ENCODE peak calls at places on chromosome X, in six cellular contexts. O, J, D, R, I and M are unnamed samples.
A peak's percentile ranks its signal among the peaks of the same experiment; 100 is the strongest.

GRCh38 chrX:113421432-113421831 is 580.8 kb upstream of the AMOT start:
- DNase-seq in I (no peak), O (no peak), R (no peak), J (no peak), D (no peak), M (peak; percentile 3)

GRCh38 chrX:1403228-1403627 is 11.3 kb upstream of the SLC25A6 start:
- DNase-seq in R (no peak), D (no peak), J (no peak), I (peak; percentile 67), O (no peak), M (no peak)

GRCh38 chrX:133670394-133670793 is 255.1 kb upstream of the GPC4 start:
- DNase-seq in I (no peak), R (peak; percentile 72), O (no peak), D (peak; percentile 50), J (peak; percentile 43), M (peak; percentile 71)

GRCh38 chrX:13515181-13515930 is 54.0 kb upstream of the EGFL6 start:
- DNase-seq in J (no peak), O (no peak), R (no peak), I (no peak), D (no peak), M (peak; percentile 32)

GRCh38 chrX:153777261-153778090 is 3.4 kb upstream of the SRPK3 start:
- DNase-seq in R (peak; percentile 91), J (no peak), I (peak; percentile 21), D (no peak), O (no peak), M (no peak)

GRCh38 chrX:153353416-153353815 is 19.5 kb downstream of the ZNF275 start:
- DNase-seq in I (no peak), R (no peak), D (no peak), O (no peak), J (no peak), M (no peak)

GRCh38 chrX:115559672-115560071 is 1.3 kb upstream of the PLS3 start:
- DNase-seq in I (no peak), J (no peak), O (no peak), R (no peak), D (peak; percentile 7), M (peak; percentile 27)

GRCh38 chrX:68936608-68937007 is 107.8 kb downstream of the EFNB1 start:
- DNase-seq in R (peak; percentile 93), I (no peak), O (no peak), J (peak; percentile 90), D (no peak), M (peak; percentile 82)

GRCh38 chrX:42414057-42414456 is 363.9 kb downstream of the PPP1R2C start:
- DNase-seq in R (peak; percentile 10), I (no peak), J (no peak), D (no peak), O (no peak), M (no peak)

GRCh38 chrX:22559506-22559905 is 286.8 kb downstream of the CBLL2 start:
- DNase-seq in R (no peak), O (no peak), J (no peak), I (no peak), D (no peak), M (peak; percentile 51)

GRCh38 chrX:85381602-85382001 is 2.1 kb upstream of the POF1B start:
- DNase-seq in D (no peak), I (no peak), J (no peak), O (no peak), R (no peak), M (no peak)

GRCh38 chrX:30941898-30942297 is 52.8 kb upstream of the TAB3 start:
- DNase-seq in O (no peak), D (no peak), J (no peak), R (no peak), I (no peak), M (no peak)

GRCh38 chrX:43958529-43958928 is 14.7 kb downstream of the NDP start:
- DNase-seq in R (peak; percentile 83), I (no peak), O (peak; percentile 43), D (peak; percentile 11), J (peak; percentile 86), M (peak; percentile 92)

GRCh38 chrX:107541244-107541643 is 87.1 kb upstream of the PRPS1 start:
- DNase-seq in R (no peak), D (no peak), J (peak; percentile 2), O (no peak), I (no peak), M (no peak)

GRCh38 chrX:54447461-54447860 is 7.3 kb downstream of the TSR2 start:
- DNase-seq in J (peak; percentile 15), R (peak; percentile 69), D (no peak), I (no peak), O (no peak), M (peak; percentile 4)

GRCh38 chrX:132433001-132433400 is 55.8 kb downstream of the MBNL3 start:
- DNase-seq in I (no peak), J (no peak), D (no peak), R (no peak), O (no peak), M (no peak)

GRCh38 chrX:43882294-43882681 is at the start of gene MAOB:
- DNase-seq in O (no peak), D (no peak), R (no peak), I (peak; percentile 67), J (no peak), M (no peak)

GRCh38 chrX:18664947-18665346 is 7.0 kb downstream of the RS1 start:
- DNase-seq in I (no peak), D (no peak), O (no peak), J (no peak), R (no peak), M (no peak)
- TF ChIP-seq CTCF in I (no peak), D (no peak), O (no peak), J (no peak), R (no peak), M (no peak)

DNA sequence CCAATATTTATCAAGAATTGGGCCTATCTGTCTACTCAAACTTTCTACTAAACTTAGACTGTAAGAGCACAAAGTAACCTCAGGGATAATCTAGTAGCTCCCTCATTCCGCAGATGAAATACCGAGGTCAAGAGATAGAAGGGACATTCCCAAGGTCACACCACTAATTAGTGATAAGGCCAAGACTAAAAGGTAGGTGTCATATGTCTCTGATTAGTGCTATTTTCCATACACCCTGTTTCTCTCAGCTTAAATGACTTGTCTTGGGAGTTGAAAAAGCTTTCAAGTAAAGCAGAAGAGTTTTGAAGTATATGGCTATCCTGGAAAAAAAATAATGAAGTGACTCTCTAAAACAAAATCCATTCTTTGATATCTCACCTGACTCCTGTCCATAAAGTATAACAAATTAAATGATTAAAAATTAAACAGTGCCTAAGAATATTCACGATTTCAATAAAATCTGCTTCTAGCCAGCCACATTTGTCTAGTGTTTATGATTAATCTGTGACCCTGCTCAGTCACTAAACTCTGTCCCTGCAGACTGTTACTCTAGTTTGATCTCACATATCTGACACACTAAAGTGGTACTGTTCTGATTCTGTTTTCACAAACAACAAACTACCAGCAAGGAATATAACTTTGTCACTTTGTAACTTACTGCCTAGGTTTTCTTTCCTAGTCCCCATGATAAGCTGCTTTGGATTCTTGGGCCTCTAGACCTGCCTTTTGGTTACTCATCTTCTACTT is 10.3 kb downstream of the GPR174 start:
- DNase-seq in O (no peak), D (no peak), R (no peak), I (no peak), J (no peak), M (no peak)
- H3K4me3 ChIP-seq in O (no peak overlapping the region), D (no peak overlapping the region), R (no peak overlapping the region), I (no peak overlapping the region), J (no peak overlapping the region), M (no peak overlapping the region)

GRCh38 chrX:124127496-124127895 is 166.0 kb downstream of the STAG2 start:
- DNase-seq in I (no peak), J (no peak), O (no peak), D (no peak), R (peak; percentile 47), M (no peak)
- TF ChIP-seq CTCF in I (no peak), J (no peak), O (no peak), D (no peak), R (no peak), M (no peak)

GRCh38 chrX:4268676-4269075 is 555.2 kb upstream of the PRKX start:
- DNase-seq in R (no peak), D (no peak), I (no peak), J (no peak), O (no peak), M (no peak)
- H3K4me3 ChIP-seq in R (no peak overlapping the region), D (no peak overlapping the region), I (no peak overlapping the region), J (no peak overlapping the region), O (no peak overlapping the region), M (no peak overlapping the region)

GRCh38 chrX:71547339-71547738 is 14.4 kb downstream of the OGT start:
- DNase-seq in O (no peak), J (no peak), D (no peak), R (no peak), I (no peak), M (no peak)
- TF ChIP-seq CTCF in O (no peak), J (no peak), D (no peak), R (no peak), I (no peak), M (no peak)